ENCODE peak calls at places on chromosomes 13 and 19, in five cellular contexts. S, W, M, F and X are unnamed samples.

GRCh38 chr13:59356607-59357006 is 807.1 kb downstream of the DIAPH3 start:
- DNase-seq in S (peak), W (no peak), M (no peak), F (no peak), X (peak)

GRCh38 chr13:47934371-47934770 is 66.7 kb downstream of the SUCLA2 start:
- DNase-seq in S (no peak), W (no peak), M (no peak), F (no peak), X (no peak)

GRCh38 chr13:80116107-80116506 is 224.8 kb downstream of the SPRY2 start:
- DNase-seq in S (no peak), W (no peak), M (peak), F (no peak), X (peak)

GRCh38 chr13:52644108-52644507 is 1.9 kb downstream of the HNRNPA1L2 start:
- DNase-seq in S (no peak), W (no peak), M (no peak), F (no peak), X (no peak)

GRCh38 chr13:107866666-107867623 is 348.4 kb downstream of the LIG4 start:
- DNase-seq in S (peak), W (no peak), M (peak), F (no peak), X (no peak)

GRCh38 chr19:58582985-58583384 is 9.8 kb upstream of the MZF1 start:
- DNase-seq in S (no peak), W (no peak), M (no peak), F (no peak), X (no peak)

GRCh38 chr19:12841094-12841493 is 2.8 kb downstream of the MAST1 start:
- DNase-seq in S (no peak), W (no peak), M (no peak), F (peak), X (no peak)

GRCh38 chr19:5651361-5651760 is 28.5 kb downstream of the SAFB start:
- DNase-seq in S (no peak), W (no peak), M (no peak), F (no peak), X (no peak)

GRCh38 chr19:47653856-47654255 is 44.9 kb downstream of the BICRA start:
- DNase-seq in S (no peak), W (no peak), M (no peak), F (no peak), X (no peak)

GRCh38 chr19:41433171-41433570 is 6.0 kb upstream of the B3GNT8 start:
- DNase-seq in S (no peak), W (no peak), M (no peak), F (no peak), X (no peak)

GRCh38 chr19:12162513-12162881 is 399 bp upstream of the ZNF136 start:
- DNase-seq in S (no peak), W (no peak), M (no peak), F (no peak), X (no peak)

GRCh38 chr13:44578064-44578394 is 1.9 kb upstream of the TSC22D1 start:
- DNase-seq in S (peak), W (no peak), M (no peak), F (no peak), X (no peak)

GRCh38 chr19:3880471-3881271 is at the start of gene ATCAY:
- DNase-seq in S (peak), W (no peak), M (no peak), F (no peak), X (no peak)

GRCh38 chr19:4639531-4640246 is 373 bp downstream of the TNFAIP8L1 start:
- DNase-seq in S (no peak), W (no peak), M (no peak), F (no peak), X (peak)

GRCh38 chr13:48236528-48237353 is 3.7 kb downstream of the ITM2B start:
- DNase-seq in S (no peak), W (no peak), M (peak), F (no peak), X (peak)

GRCh38 chr13:23656637-23657036 is 86.4 kb downstream of the TNFRSF19 start:
- DNase-seq in S (peak), W (no peak), M (no peak), F (no peak), X (no peak)

GRCh38 chr13:94967183-94968039 is 255.1 kb upstream of the SOX21 start:
- DNase-seq in S (no peak), W (no peak), M (peak), F (peak), X (peak)

GRCh38 chr19:35901854-35902661 is at the start of gene HCST:
- DNase-seq in S (no peak), W (peak), M (peak), F (peak), X (no peak)

GRCh38 chr13:86725105-86725504 is 925.9 kb upstream of the SLITRK6 start:
- DNase-seq in S (no peak), W (no peak), M (peak), F (no peak), X (no peak)